ENCODE peak calls at places on chromosomes 7 and 10, in six cellular contexts. R, B, P, G, M and A are unnamed samples.

GRCh38 chr7:107029061-107029763 is 15.3 kb upstream of the PRKAR2B start:
- DNase-seq in R (peak), B (no peak), P (no peak), G (no peak), M (peak), A (no peak)

GRCh38 chr7:78852951-78853350 is 600.5 kb downstream of the MAGI2 start:
- DNase-seq in R (peak), B (no peak), P (no peak), G (no peak), M (no peak), A (no peak)

GRCh38 chr7:85275204-85275603 is 88.3 kb upstream of the SEMA3D start:
- DNase-seq in R (no peak), B (no peak), P (no peak), G (no peak), M (no peak), A (no peak)

GRCh38 chr7:53609185-53609584 is 573.8 kb downstream of the POM121L12 start:
- DNase-seq in R (no peak), B (no peak), P (no peak), G (no peak), M (no peak), A (no peak)

GRCh38 chr10:57979466-57979865 is 288.2 kb downstream of the IPMK start:
- DNase-seq in R (no peak), B (no peak), P (no peak), G (no peak), M (peak), A (no peak)

GRCh38 chr7:34761627-34762026 is 103.6 kb downstream of the NPSR1 start:
- DNase-seq in R (no peak), B (no peak), P (no peak), G (no peak), M (peak), A (no peak)

GRCh38 chr10:30502266-30503058 is 68.5 kb downstream of the MAP3K8 start:
- DNase-seq in R (peak), B (peak), P (no peak), G (peak), M (peak), A (peak)

GRCh38 chr10:93437000-93437945 is 44.9 kb downstream of the MYOF start:
- DNase-seq in R (peak), B (no peak), P (peak), G (peak), M (peak), A (no peak)

GRCh38 chr10:132151286-132151950 is 35.3 kb upstream of the DPYSL4 start:
- DNase-seq in R (no peak), B (no peak), P (no peak), G (no peak), M (no peak), A (no peak)

GRCh38 chr10:23034790-23035189 is 60.6 kb upstream of the MSRB2 start:
- DNase-seq in R (no peak), B (no peak), P (no peak), G (no peak), M (no peak), A (no peak)

GRCh38 chr7:26705567-26705966 is 158.8 kb downstream of the SKAP2 start:
- DNase-seq in R (peak), B (no peak), P (no peak), G (no peak), M (no peak), A (no peak)

GRCh38 chr7:1965579-1966294 is 267.0 kb downstream of the MAD1L1 start:
- DNase-seq in R (no peak), B (no peak), P (no peak), G (no peak), M (no peak), A (no peak)

GRCh38 chr7:134298902-134299683 is 17.6 kb downstream of the SLC35B4 start:
- DNase-seq in R (peak), B (no peak), P (no peak), G (no peak), M (no peak), A (no peak)

GRCh38 chr10:60073397-60073780 is 167.0 kb upstream of the CCDC6 start:
- DNase-seq in R (no peak), B (no peak), P (no peak), G (no peak), M (no peak), A (no peak)

GRCh38 chr7:106618480-106618879 is 42.5 kb downstream of the CCDC71L start:
- DNase-seq in R (peak), B (no peak), P (no peak), G (no peak), M (no peak), A (no peak)

GRCh38 chr7:134211817-134212216 is 84.7 kb downstream of the LRGUK start:
- DNase-seq in R (no peak), B (no peak), P (no peak), G (no peak), M (no peak), A (no peak)

GRCh38 chr7:159310457-159311171 is 165.9 kb upstream of the VIPR2 start:
- DNase-seq in R (no peak), B (no peak), P (no peak), G (no peak), M (no peak), A (no peak)

GRCh38 chr10:132985546-132985900 is 43.2 kb upstream of the CFAP46 start:
- DNase-seq in R (no peak), B (no peak), P (no peak), G (no peak), M (no peak), A (no peak)

GRCh38 chr10:24707445-24707844 is 16.2 kb downstream of the ARHGAP21 start:
- DNase-seq in R (no peak), B (peak), P (no peak), G (no peak), M (no peak), A (peak)

GRCh38 chr10:132788831-132789219 is 2.9 kb upstream of the NKX6-2 start:
- DNase-seq in R (no peak), B (no peak), P (no peak), G (no peak), M (no peak), A (no peak)

GRCh38 chr10:23516530-23516929 is 77.7 kb downstream of the OTUD1 start:
- DNase-seq in R (peak), B (no peak), P (no peak), G (no peak), M (peak), A (no peak)

GRCh38 chr7:50507898-50508470 is 57.2 kb downstream of the DDC start:
- DNase-seq in R (no peak), B (no peak), P (no peak), G (no peak), M (no peak), A (no peak)

GRCh38 chr7:157522189-157522588 is 185.4 kb downstream of the DNAJB6 start:
- DNase-seq in R (no peak), B (no peak), P (peak), G (no peak), M (no peak), A (no peak)

GRCh38 chr10:107409517-107409916 is 245.0 kb upstream of the SORCS1 start:
- DNase-seq in R (peak), B (no peak), P (no peak), G (no peak), M (peak), A (no peak)

GRCh38 chr10:84571146-84571545 is 242.8 kb downstream of the CCSER2 start:
- DNase-seq in R (no peak), B (no peak), P (no peak), G (no peak), M (no peak), A (no peak)

GRCh38 chr10:130045091-130045652 is 65.5 kb downstream of the C10orf143 start:
- DNase-seq in R (no peak), B (no peak), P (peak), G (no peak), M (peak), A (no peak)

GRCh38 chr10:34178196-34178595 is 636.9 kb downstream of the PARD3 start:
- DNase-seq in R (no peak), B (no peak), P (no peak), G (no peak), M (no peak), A (no peak)

GRCh38 chr7:101817031-101817929 is at the start of gene CUX1:
- DNase-seq in R (no peak), B (peak), P (peak), G (no peak), M (peak), A (peak)

GRCh38 chr10:69061305-69062161 is 26.4 kb upstream of the SRGN start:
- DNase-seq in R (peak), B (peak), P (no peak), G (peak), M (peak), A (peak)

GRCh38 chr10:75395955-75396860 is 5.4 kb downstream of the ZNF503 start:
- DNase-seq in R (no peak), B (no peak), P (peak), G (no peak), M (no peak), A (no peak)

GRCh38 chr10:43814611-43815010 is 165.9 kb upstream of the ZNF32 start:
- DNase-seq in R (peak), B (no peak), P (no peak), G (no peak), M (no peak), A (no peak)

GRCh38 chr7:158083526-158084310 is 503.9 kb downstream of the PTPRN2 start:
- DNase-seq in R (no peak), B (no peak), P (no peak), G (no peak), M (no peak), A (no peak)

GRCh38 chr7:79893991-79894390 is 240.6 kb upstream of the GNAI1 start:
- DNase-seq in R (peak), B (no peak), P (no peak), G (no peak), M (no peak), A (no peak)

GRCh38 chr7:50940621-50941020 is 157.9 kb upstream of the GRB10 start:
- DNase-seq in R (no peak), B (no peak), P (no peak), G (no peak), M (no peak), A (no peak)

GRCh38 chr7:19139706-19140327 is 5.4 kb downstream of the FERD3L start:
- DNase-seq in R (no peak), B (no peak), P (no peak), G (no peak), M (no peak), A (no peak)

GRCh38 chr7:132065193-132065972 is 509.0 kb upstream of the PODXL start:
- DNase-seq in R (peak), B (no peak), P (no peak), G (peak), M (no peak), A (no peak)

GRCh38 chr10:124742418-124743187 is 1.6 kb downstream of the FAM53B start:
- DNase-seq in R (no peak), B (no peak), P (no peak), G (no peak), M (peak), A (no peak)

GRCh38 chr7:106021211-106022067 is 58.4 kb downstream of the CDHR3 start:
- DNase-seq in R (peak), B (no peak), P (no peak), G (no peak), M (peak), A (no peak)

GRCh38 chr7:44348300-44348699 is 22.9 kb upstream of the CAMK2B start:
- DNase-seq in R (peak), B (no peak), P (peak), G (no peak), M (peak), A (peak)

DNA sequence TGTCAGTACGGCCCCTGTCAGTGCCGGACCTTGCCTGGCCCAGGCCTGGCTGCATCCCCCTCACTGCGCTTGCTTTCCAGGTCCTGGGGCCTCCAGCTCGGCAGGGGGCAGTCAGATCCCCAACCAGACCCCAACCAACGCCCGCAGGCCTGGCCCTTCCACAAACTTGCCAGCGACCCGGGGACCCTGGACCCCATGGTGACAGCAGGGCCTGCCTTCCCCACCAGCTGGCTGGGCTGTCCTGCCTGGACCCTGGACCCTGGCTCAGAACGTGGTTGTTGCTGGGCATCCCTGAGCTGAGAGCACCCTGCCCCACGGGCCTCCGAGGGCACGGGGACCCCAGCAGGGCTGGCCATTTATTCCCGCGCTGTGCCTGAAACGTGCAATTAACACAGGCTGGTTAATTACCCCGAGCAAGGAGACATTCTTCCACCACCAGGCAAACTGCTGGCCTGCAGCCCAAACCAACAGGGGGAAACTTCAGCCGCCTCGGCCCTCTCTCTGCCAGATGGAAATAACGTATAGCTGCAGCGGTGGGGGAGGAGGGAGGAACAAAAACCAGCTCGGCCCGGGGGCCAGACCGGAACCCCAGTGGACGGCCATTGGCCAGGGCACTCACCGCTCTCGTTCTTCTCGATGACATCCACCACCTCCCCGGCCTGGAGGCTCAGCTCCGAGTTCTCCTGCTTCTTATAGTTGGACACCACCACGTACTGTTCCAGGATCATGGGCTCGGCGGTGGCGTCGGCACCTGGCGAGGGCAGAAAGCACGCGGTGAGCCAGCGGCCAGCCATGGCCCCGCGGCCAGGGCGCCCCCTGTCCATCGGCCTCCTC is 167.1 kb downstream of the NEURL1 start:
- DNase-seq in R (peak), B (peak), P (no peak), G (no peak), M (no peak), A (peak)
- TF ChIP-seq CTCF in R (peak), B (peak), P (no peak), G (no peak), M (no peak), A (no peak)

GRCh38 chr10:104767282-104767681 is 126.2 kb downstream of the SORCS3 start:
- DNase-seq in R (no peak), B (no peak), P (no peak), G (no peak), M (no peak), A (no peak)

GRCh38 chr10:104762793-104763192 is 121.7 kb downstream of the SORCS3 start:
- DNase-seq in R (no peak), B (no peak), P (no peak), G (no peak), M (no peak), A (no peak)

GRCh38 chr10:104766341-104766740 is 125.3 kb downstream of the SORCS3 start:
- DNase-seq in R (no peak), B (no peak), P (no peak), G (no peak), M (no peak), A (no peak)

DNA sequence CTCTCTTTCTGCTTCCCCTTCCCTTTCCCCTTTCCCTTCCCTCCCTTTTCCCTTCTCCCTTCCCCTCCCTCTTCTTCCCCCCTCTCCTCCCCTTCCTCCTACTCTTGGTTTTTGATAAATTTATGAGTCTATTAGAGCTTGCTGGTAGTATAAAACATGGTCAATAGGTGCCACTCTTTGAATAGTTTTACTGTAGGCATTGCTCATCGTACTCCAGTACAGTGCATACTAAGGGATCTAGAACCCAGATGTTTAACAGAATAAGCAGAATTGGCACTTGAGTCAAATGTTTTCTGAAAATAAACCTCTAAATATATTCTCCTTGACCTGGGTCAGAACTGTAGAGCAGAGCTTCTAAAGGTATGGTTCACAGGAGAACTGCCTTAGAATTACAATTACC is 126.7 kb downstream of the SORCS3 start:
- DNase-seq in R (no peak), B (no peak), P (no peak), G (no peak), M (peak), A (no peak)
- TF ChIP-seq CTCF in R (no peak), B (no peak), P (no peak), G (no peak), M (no peak), A (no peak)

GRCh38 chr7:154571772-154572171 is 431.2 kb downstream of the PAXIP1 start:
- DNase-seq in R (no peak), B (no peak), P (no peak), G (no peak), M (no peak), A (no peak)

GRCh38 chr7:154568346-154568745 is 434.6 kb downstream of the PAXIP1 start:
- DNase-seq in R (no peak), B (no peak), P (no peak), G (no peak), M (no peak), A (no peak)

GRCh38 chr7:154564676-154565075 is 438.2 kb downstream of the PAXIP1 start:
- DNase-seq in R (no peak), B (no peak), P (no peak), G (no peak), M (no peak), A (no peak)

GRCh38 chr7:154569916-154570315 is 433.0 kb downstream of the PAXIP1 start:
- DNase-seq in R (no peak), B (no peak), P (no peak), G (no peak), M (no peak), A (no peak)

GRCh38 chr7:154566877-154567276 is 436.0 kb downstream of the PAXIP1 start:
- DNase-seq in R (no peak), B (no peak), P (no peak), G (no peak), M (no peak), A (no peak)
- TF ChIP-seq CTCF in R (no peak), B (no peak), P (peak), G (no peak), M (peak), A (no peak)

GRCh38 chr7:111835066-111835465 is 272.8 kb upstream of the IMMP2L start:
- DNase-seq in R (peak), B (no peak), P (no peak), G (no peak), M (no peak), A (no peak)
- TF ChIP-seq CTCF in R (no peak), B (no peak), P (no peak), G (no peak), M (no peak), A (no peak)

GRCh38 chr7:127628445-127628844 is 10.5 kb upstream of the PAX4 start:
- DNase-seq in R (no peak), B (no peak), P (peak), G (no peak), M (peak), A (no peak)

GRCh38 chr7:127632276-127632910 is 14.5 kb upstream of the PAX4 start:
- DNase-seq in R (peak), B (no peak), P (no peak), G (no peak), M (no peak), A (no peak)

GRCh38 chr7:127629268-127629854 is 11.4 kb upstream of the PAX4 start:
- DNase-seq in R (no peak), B (peak), P (peak), G (no peak), M (peak), A (peak)
- TF ChIP-seq CTCF in R (peak), B (peak), P (peak), G (no peak), M (peak), A (peak)

GRCh38 chr7:65750511-65751344 is 122.1 kb upstream of the VKORC1L1 start:
- DNase-seq in R (peak), B (peak), P (peak), G (peak), M (peak), A (peak)
- TF ChIP-seq CTCF in R (no peak), B (no peak), P (no peak), G (peak), M (no peak), A (no peak)

DNA sequence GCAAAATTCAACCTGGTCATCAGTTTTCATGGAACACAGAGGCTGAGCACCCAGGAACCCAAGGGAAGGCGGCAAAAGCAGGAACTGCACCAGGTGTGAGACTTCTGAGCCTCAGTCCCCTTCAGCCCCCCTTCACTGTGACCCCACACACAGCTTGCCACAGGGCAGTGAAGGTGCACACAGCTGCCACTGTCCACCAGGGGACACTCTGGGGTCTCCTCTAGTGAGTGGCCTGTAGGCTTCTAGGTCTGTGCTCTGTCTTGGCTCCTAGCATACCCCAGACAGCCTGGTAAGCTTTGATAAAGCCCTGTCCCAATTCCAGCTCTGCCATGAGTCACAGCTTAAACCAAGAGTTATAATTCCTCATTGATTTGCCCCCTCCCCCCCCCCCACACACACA is 12.1 kb downstream of the KCNH2 start:
- DNase-seq in R (no peak), B (no peak), P (peak), G (no peak), M (peak), A (no peak)
- TF ChIP-seq CTCF in R (peak), B (peak), P (peak), G (no peak), M (peak), A (no peak)